ENCODE peak calls at places on chromosome 22, in ten cellular contexts. L, S, R, N, G, Z, F, M, A and W are unnamed samples.

GRCh38 chr22:34971456-34971855 is 94.5 kb upstream of the ISX start:
- DNase-seq in S (no peak), G (no peak), M (no peak), L (no peak), F (no peak), R (no peak), N (no peak), A (no peak), Z (no peak), W (no peak)

GRCh38 chr22:19779685-19780268 is 19.2 kb downstream of the TBX1 start:
- DNase-seq in G (no peak), Z (no peak), A (no peak), F (no peak), N (no peak), R (no peak), M (no peak), S (no peak), L (no peak), W (no peak)

GRCh38 chr22:50032941-50033601 is 20.5 kb upstream of the IL17REL start:
- DNase-seq in A (no peak), L (no peak), N (no peak), F (no peak), G (peak), Z (no peak), R (no peak), M (no peak), S (no peak), W (no peak)

GRCh38 chr22:20771918-20772625 is 1.8 kb upstream of the SERPIND1 start:
- DNase-seq in S (no peak), R (no peak), F (no peak), Z (no peak), N (no peak), A (no peak), M (no peak), L (no peak), G (no peak), W (no peak)

GRCh38 chr22:48218889-48219420 is 1456.5 kb downstream of the TBC1D22A start:
- DNase-seq in N (no peak), R (no peak), A (peak), G (no peak), S (no peak), M (peak), Z (no peak), F (no peak), L (no peak), W (no peak)

GRCh38 chr22:42202669-42203068 is 67.8 kb downstream of the TCF20 start:
- DNase-seq in G (no peak), R (no peak), F (no peak), A (no peak), S (no peak), N (no peak), M (no peak), Z (no peak), L (no peak), W (no peak)

GRCh38 chr22:44098021-44098739 is 74.1 kb downstream of the PARVB start:
- DNase-seq in N (no peak), M (no peak), Z (no peak), A (no peak), S (no peak), F (no peak), R (no peak), G (peak), L (no peak), W (no peak)

GRCh38 chr22:45912910-45913309 is 64.1 kb downstream of the WNT7B start:
- DNase-seq in R (no peak), F (no peak), N (no peak), S (no peak), G (no peak), M (no peak), A (no peak), Z (no peak), L (no peak), W (no peak)

GRCh38 chr22:44200855-44201550 is 20.3 kb downstream of the PARVG start:
- DNase-seq in N (no peak), M (no peak), R (no peak), Z (no peak), S (no peak), F (peak), G (peak), L (no peak), A (no peak), W (no peak)

GRCh38 chr22:24440718-24441405 is 13.5 kb downstream of the ADORA2A start:
- DNase-seq in S (no peak), R (no peak), N (peak), F (no peak), Z (no peak), M (no peak), G (no peak), L (peak), A (no peak), W (no peak)

GRCh38 chr22:44357296-44357961 is 44.7 kb upstream of the SHISAL1 start:
- DNase-seq in A (no peak), S (no peak), L (no peak), Z (no peak), F (no peak), G (no peak), M (no peak), R (no peak), N (no peak), W (no peak)

GRCh38 chr22:42697542-42698013 is 23.1 kb downstream of the A4GALT start:
- DNase-seq in R (peak), G (peak), A (no peak), S (no peak), F (no peak), Z (peak), M (no peak), N (peak), L (peak), W (no peak)

DNA sequence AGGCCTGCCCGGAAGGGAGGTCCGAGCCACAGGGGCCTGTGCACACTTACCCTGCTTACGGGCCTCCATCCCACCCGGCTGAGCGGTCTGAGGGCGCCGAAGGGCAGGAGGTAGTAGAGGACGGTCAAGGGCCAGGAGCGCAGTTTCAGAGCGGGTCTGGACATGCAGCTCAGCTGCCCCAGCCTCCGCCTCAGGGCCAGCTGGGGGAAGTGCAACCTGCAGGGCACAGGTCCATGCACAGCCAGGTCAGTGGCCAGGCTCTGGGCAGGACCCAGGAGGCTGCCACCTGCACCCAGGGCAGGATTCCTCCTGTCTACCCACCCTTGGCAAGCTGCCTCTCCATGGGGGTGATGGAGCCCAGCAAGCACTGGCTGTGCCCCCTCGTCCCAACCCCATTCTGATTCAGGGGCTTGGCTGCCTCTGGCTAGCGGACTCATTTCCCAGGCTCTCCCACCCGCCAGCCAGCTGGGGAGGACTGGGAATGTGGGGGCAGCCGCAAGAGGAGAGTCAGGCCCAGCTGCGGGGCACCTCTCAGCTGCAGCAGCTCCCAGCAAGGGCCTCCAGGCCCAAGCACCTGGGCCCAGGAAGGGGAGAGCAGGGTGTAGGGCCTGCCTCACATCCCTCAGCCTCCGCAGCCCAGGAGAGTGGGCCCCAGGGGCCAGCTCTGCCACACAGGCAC is 38.2 kb downstream of the PISD start:
- DNase-seq in L (no peak), A (no peak), M (no peak), G (no peak), R (no peak), Z (no peak), S (no peak), N (no peak), F (no peak), W (no peak)
- TF ChIP-seq POLR2AphosphoS5 in L (no peak), A (no peak), M (no peak), G (no peak), R (no peak), Z (no peak), S (no peak), N (no peak), F (no peak), W (no peak)

DNA sequence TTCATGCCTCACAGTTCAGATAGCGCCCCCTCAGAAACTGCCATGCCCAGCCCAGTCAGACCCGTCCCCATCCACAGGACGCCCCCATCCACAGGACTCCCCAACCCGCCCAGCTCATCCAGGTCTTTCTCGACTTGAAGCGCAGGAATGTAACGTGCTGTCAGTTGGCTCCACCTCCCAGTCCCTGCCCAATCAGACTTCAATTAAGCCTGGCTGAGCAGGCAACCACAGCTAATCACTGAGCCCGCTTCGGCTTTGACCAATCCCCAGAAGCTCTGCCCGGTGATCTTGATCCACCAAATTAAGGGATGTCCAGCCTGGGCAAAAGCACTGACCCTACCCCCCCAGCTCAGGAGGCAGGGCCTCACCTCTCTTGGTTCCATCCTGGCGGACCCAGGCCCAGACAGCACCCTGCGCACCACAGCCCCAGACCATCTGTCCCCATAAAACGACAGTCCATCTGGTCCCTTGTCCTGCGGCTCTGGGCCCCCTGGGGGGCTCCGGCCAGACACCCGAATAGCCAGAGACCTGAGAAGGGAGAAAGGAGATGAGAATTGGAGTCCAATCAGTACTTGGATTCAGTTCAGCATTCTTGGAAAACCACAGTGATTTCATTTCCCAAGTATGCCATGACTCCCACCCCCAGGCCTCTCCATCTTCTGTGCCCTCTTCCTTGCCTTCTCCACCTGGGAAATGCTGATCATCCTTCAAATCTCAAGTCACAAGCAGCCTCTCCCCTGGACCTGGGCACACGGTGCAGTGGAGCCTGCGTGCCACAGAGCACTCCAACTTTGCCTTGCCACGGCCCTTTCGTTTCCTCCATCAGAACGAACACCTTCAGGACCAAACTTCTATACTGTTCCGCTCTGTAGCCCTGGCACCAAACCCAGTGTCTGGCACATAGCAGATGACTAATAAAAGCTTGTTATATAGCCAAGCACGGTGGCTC is 10.7 kb upstream of the MFNG start:
- DNase-seq in M (no peak), R (no peak), G (no peak), L (no peak), N (no peak), F (no peak), S (no peak), A (no peak), Z (no peak), W (no peak)
- TF ChIP-seq POLR2AphosphoS5 in M (no peak), R (no peak), G (no peak), L (no peak), N (no peak), F (no peak), S (no peak), A (no peak), Z (no peak), W (no peak)

GRCh38 chr22:36156515-36157419 is 3.8 kb downstream of the APOL3 start:
- DNase-seq in Z (no peak), S (no peak), G (peak), L (peak), A (no peak), N (peak), M (peak), F (peak), R (peak), W (peak)
- TF ChIP-seq POLR2AphosphoS5 in Z (no peak), S (no peak), G (peak), L (peak), A (no peak), N (no peak), M (peak), F (peak), R (peak), W (peak)

DNA sequence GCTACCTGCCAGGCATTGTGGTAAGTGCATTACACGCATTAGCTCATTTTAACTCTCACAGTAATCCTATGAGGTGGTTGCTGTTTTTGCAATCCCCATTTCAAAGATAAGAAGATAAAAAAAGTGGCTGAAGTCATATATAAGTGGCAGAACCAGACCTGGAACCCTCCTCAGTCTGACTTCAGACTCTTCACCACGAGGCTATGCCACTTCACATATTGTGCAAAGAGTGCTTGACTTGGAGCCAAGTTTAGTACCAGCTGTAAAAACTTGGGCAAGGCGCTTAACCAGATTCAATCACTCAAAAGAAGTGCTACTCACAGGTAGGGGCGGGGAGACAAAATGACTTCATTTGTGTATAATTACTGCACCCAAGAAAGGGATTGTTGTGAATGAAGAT is 15.3 kb downstream of the BPIFC start:
- DNase-seq in S (no peak), A (no peak), F (no peak), Z (no peak), L (no peak), N (no peak), M (no peak), R (no peak), G (no peak), W (no peak)
- TF ChIP-seq POLR2AphosphoS5 in S (no peak), A (no peak), F (no peak), Z (no peak), L (no peak), N (no peak), M (no peak), R (no peak), G (no peak), W (no peak)

GRCh38 chr22:40206561-40206960 is 28.8 kb downstream of the TNRC6B start:
- DNase-seq in F (no peak), S (no peak), M (no peak), Z (no peak), N (no peak), L (no peak), A (no peak), R (no peak), G (no peak), W (no peak)

GRCh38 chr22:40200795-40201194 is 23.1 kb downstream of the TNRC6B start:
- DNase-seq in N (peak), A (no peak), F (no peak), S (no peak), G (no peak), Z (no peak), L (no peak), M (no peak), R (no peak), W (no peak)

GRCh38 chr22:40203568-40203967 is 25.8 kb downstream of the TNRC6B start:
- DNase-seq in R (no peak), G (no peak), S (peak), A (no peak), L (no peak), F (no peak), N (no peak), Z (no peak), M (no peak), W (no peak)

GRCh38 chr22:40202225-40202944 is 24.7 kb downstream of the TNRC6B start:
- DNase-seq in L (no peak), G (no peak), S (no peak), N (peak), M (no peak), A (no peak), F (no peak), Z (no peak), R (no peak), W (no peak)

DNA sequence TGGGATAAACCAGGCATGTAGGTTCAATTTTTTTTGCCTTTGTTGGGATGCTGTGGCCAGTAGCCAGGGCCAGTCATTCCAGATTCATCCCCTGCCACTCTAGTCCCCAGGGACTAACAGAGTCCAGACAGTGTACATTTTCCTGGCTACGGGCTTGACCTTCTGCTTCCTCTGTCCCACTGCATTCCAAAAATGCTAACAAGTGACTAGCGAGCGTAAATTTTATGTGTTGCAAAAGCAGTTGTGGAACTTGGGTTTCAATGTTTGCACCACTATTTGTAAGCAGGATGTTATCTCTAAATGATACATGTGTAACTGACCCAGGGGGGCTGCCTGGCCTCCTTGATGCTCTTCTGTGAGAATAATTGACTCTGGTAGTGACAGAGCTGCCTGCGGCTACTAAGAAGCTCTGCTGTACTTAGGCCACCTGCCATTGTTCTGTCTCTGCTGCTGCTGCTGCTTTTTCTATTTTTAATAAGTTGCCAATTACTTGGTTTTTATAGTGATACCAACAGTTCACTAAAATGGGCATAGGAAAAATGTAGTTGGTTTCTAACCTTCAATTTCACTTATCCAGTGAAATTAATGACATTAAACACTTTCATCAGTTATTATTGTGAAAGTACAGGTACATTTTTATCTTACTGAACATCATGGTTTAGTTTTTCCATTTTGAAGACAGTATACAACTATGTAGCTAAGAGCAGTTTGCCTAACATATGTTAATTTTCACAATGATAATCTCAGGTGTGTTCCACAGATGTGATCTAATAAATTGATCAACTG is 26.8 kb downstream of the TNRC6B start:
- DNase-seq in L (no peak), G (no peak), N (peak), F (no peak), A (no peak), M (no peak), R (no peak), S (no peak), Z (no peak), W (no peak)
- TF ChIP-seq POLR2AphosphoS5 in L (no peak), G (peak), N (no peak), F (no peak), A (no peak), M (peak), R (peak), S (no peak), Z (no peak), W (no peak)